ENCODE peak calls at places on chromosomes 7 and 10, in five cellular contexts. I, Y, J, M and C are unnamed samples.

GRCh38 chr10:79209831-79210230 is 137.4 kb upstream of the PPIF start:
- DNase-seq in I (no peak), Y (no peak), M (no peak), J (no peak), C (no peak)

GRCh38 chr10:71331736-71332135 is 12.7 kb downstream of the SLC29A3 start:
- DNase-seq in M (peak), J (no peak), Y (no peak), I (no peak), C (no peak)

GRCh38 chr7:131745645-131746248 is 189.3 kb upstream of the PODXL start:
- DNase-seq in Y (peak), I (peak), J (peak), M (no peak), C (no peak)

GRCh38 chr7:156895024-156895780 is 2.2 kb upstream of the LMBR1 start:
- DNase-seq in Y (no peak), M (no peak), I (no peak), J (no peak), C (no peak)

GRCh38 chr7:139431010-139431409 is 52.5 kb downstream of the KLRG2 start:
- DNase-seq in J (no peak), I (no peak), M (peak), Y (no peak), C (no peak)

GRCh38 chr7:12731214-12731656 is 43.8 kb downstream of the ARL4A start:
- DNase-seq in J (peak), M (no peak), I (peak), Y (no peak), C (no peak)

GRCh38 chr10:3136763-3137611 is 35.6 kb downstream of the PITRM1 start:
- DNase-seq in I (peak), Y (peak), M (no peak), J (no peak), C (no peak)

GRCh38 chr10:33115720-33116119 is 157.7 kb upstream of the ITGB1 start:
- DNase-seq in I (peak), M (no peak), Y (no peak), J (peak), C (no peak)

GRCh38 chr10:49298990-49299815 is at the start of gene C10orf71:
- DNase-seq in M (no peak), Y (peak), J (no peak), I (no peak), C (no peak)

GRCh38 chr10:106424076-106424475 is 740.4 kb downstream of the SORCS1 start:
- DNase-seq in Y (no peak), J (peak), I (peak), M (no peak), C (no peak)

GRCh38 chr10:71854031-71854430 is 3.0 kb upstream of the PSAP start:
- DNase-seq in I (peak), Y (no peak), J (peak), M (no peak), C (no peak)

GRCh38 chr7:29408841-29409243 is 154.8 kb upstream of the PRR15 start:
- DNase-seq in J (peak), Y (no peak), I (peak), M (peak), C (peak)

GRCh38 chr7:150974468-150975391 is 3.4 kb downstream of the KCNH2 start:
- DNase-seq in J (no peak), M (no peak), Y (no peak), I (no peak), C (peak)

GRCh38 chr10:131047501-131047900 is 264.0 kb downstream of the TCERG1L start:
- DNase-seq in M (no peak), I (no peak), J (no peak), Y (no peak), C (no peak)

GRCh38 chr7:80330434-80330833 is 181.4 kb downstream of the GNAT3 start:
- DNase-seq in Y (no peak), M (no peak), J (peak), I (peak), C (no peak)

GRCh38 chr7:2060701-2061100 is 172.0 kb downstream of the MAD1L1 start:
- DNase-seq in M (no peak), J (no peak), I (peak), Y (no peak), C (no peak)

DNA sequence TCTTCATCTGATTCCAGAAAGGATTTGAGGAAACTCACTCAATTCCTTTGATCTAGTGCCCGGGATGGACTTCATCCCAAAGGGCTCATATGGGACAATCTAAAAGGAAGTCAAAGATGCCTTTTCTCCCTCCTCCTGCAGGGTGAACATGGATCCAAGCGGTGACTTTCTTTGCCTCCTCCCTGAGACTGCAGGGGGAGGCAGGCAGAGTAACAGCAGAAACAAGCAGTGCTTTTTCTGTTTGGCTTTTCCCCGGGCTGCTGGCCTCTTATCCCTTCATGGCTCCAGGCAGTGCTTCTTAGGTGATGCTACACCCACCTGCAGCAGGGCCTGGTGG is 10.0 kb upstream of the DNMBP start:
- DNase-seq in M (no peak), I (no peak), Y (no peak), J (no peak), C (no peak)
- TF ChIP-seq CTCF in M (no peak), I (peak), Y (no peak), J (peak), C (no peak)

GRCh38 chr7:92528958-92529264 is 316 bp downstream of the RBM48 start:
- DNase-seq in I (no peak), J (no peak), Y (no peak), M (no peak), C (no peak)

GRCh38 chr7:92528188-92528957 is at the start of the genes PEX1 and RBM48:
- DNase-seq in I (peak), J (peak), M (peak), Y (peak), C (peak)

GRCh38 chr7:92523110-92523509 is 5.2 kb downstream of the PEX1 start:
- DNase-seq in Y (no peak), M (no peak), J (no peak), I (no peak), C (no peak)

DNA sequence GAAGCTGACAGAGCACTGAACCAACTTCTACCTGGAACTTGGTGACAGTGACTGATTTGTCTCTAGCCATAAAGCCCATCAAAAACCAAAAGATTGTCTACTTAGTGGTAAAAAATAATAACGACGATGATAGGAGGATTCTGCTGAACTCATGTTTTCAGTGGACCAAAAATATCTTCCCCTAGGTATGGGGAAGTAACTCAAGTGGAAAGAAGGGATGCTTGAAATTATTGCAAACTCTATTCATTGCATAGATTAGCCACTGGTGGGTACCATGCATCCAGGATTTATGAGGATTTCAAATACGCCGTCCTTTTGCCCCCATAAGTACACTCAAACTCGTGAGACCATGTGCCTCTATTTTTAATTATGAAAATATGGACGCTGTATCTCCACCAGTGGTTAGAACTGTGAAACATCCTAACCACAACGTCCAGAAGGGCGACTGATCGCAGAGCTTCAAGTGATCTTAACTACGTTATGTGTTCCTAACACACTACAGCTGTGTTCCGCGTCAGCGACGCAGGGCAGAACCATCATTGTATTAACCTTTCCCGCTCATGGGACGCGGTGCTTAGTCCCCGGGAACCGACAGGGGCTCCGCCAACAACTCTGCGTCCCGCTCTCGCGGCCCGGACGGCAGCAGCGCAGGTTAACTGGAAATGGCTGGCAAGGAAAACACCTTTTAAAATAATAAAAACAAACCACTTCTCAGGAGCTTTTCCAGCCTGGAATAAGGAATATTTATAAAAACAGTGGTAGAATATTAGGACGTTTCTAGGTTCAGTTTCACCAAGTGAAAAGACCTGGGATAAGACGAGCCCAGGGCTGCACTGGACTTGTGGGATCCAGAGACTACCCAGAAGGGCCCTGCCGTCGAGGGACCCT is 776 bp downstream of the PEX1 start:
- DNase-seq in J (peak), I (peak), M (peak), Y (no peak), C (peak)
- TF ChIP-seq CTCF in J (peak), I (peak), M (no peak), Y (no peak), C (no peak)

GRCh38 chr10:88728107-88728763 is 22.2 kb downstream of the LIPK start:
- DNase-seq in M (no peak), J (no peak), I (peak), Y (no peak), C (peak)
- TF ChIP-seq CTCF in M (no peak), J (peak), I (peak), Y (no peak), C (peak)

GRCh38 chr7:111639894-111640293 is 77.6 kb upstream of the IMMP2L start:
- DNase-seq in Y (no peak), M (no peak), I (peak), J (peak), C (no peak)
- TF ChIP-seq CTCF in Y (no peak), M (no peak), I (no peak), J (no peak), C (no peak)

GRCh38 chr7:14001139-14001538 is 11.7 kb upstream of the ETV1 start:
- DNase-seq in I (no peak), M (no peak), Y (no peak), J (no peak), C (no peak)
- TF ChIP-seq CTCF in I (no peak), M (no peak), Y (no peak), J (no peak), C (no peak)

GRCh38 chr10:96512524-96512991 is 1.2 kb downstream of the TLL2 start:
- DNase-seq in I (peak), Y (peak), J (no peak), M (no peak), C (peak)
- TF ChIP-seq CTCF in I (no peak), Y (no peak), J (no peak), M (no peak), C (no peak)

GRCh38 chr10:95909591-95909990 is 1.8 kb downstream of the CC2D2B start:
- DNase-seq in Y (no peak), M (no peak), I (no peak), J (no peak), C (no peak)

GRCh38 chr10:95908450-95908849 is 675 bp downstream of the CC2D2B start:
- DNase-seq in I (no peak), J (no peak), Y (no peak), M (no peak), C (no peak)

GRCh38 chr10:95907454-95908253 is at the start of gene CC2D2B:
- DNase-seq in M (peak), Y (peak), J (peak), I (peak), C (peak)

GRCh38 chr10:95906675-95907453 is 911 bp upstream of the CC2D2B start:
- DNase-seq in M (no peak), J (peak), I (peak), Y (peak), C (peak)
- TF ChIP-seq CTCF in M (no peak), J (no peak), I (peak), Y (no peak), C (peak)

GRCh38 chr7:66070222-66070621 is 5.4 kb upstream of the ASL start:
- DNase-seq in I (no peak), J (peak), Y (no peak), M (no peak), C (no peak)

GRCh38 chr7:66078067-66078466 is 2.4 kb downstream of the ASL start:
- DNase-seq in M (no peak), Y (no peak), J (no peak), I (no peak), C (no peak)

GRCh38 chr7:66076459-66077329 is 1.1 kb downstream of the ASL start:
- DNase-seq in M (no peak), J (no peak), Y (no peak), I (no peak), C (no peak)

GRCh38 chr7:66075590-66076458 is at the start of gene ASL:
- DNase-seq in Y (peak), I (peak), M (peak), J (peak), C (peak)
- TF ChIP-seq CTCF in Y (no peak), I (no peak), M (no peak), J (peak), C (no peak)